ENCODE peak calls at places on chromosomes 4 and X, in five cellular contexts. M, X, B, V and Z are unnamed samples.

GRCh38 chrX:85037114-85037513 is 33.4 kb downstream of the APOOL start:
- DNase-seq in X (no peak), M (no peak), B (no peak), V (no peak), Z (no peak)

GRCh38 chr4:160319868-160320260 is 1217.0 kb downstream of the RAPGEF2 start:
- DNase-seq in M (no peak), V (no peak), X (no peak), B (no peak), Z (no peak)

GRCh38 chrX:74923942-74924448 is 1.3 kb downstream of the NEXMIF start:
- DNase-seq in X (no peak), B (no peak), M (no peak), V (no peak), Z (peak)

GRCh38 chrX:100090931-100091330 is 319.1 kb downstream of the PCDH19 start:
- DNase-seq in M (no peak), X (no peak), B (peak), V (no peak), Z (no peak)

GRCh38 chr4:10437735-10438134 is 19.5 kb downstream of the ZNF518B start:
- DNase-seq in B (no peak), V (no peak), X (no peak), M (no peak), Z (no peak)

GRCh38 chr4:148288448-148288847 is 153.8 kb downstream of the NR3C2 start:
- DNase-seq in M (no peak), X (no peak), B (no peak), V (no peak), Z (no peak)

GRCh38 chrX:65578346-65578745 is 43.8 kb upstream of the LAS1L start:
- DNase-seq in B (no peak), V (no peak), X (no peak), M (no peak), Z (no peak)

GRCh38 chr4:87032884-87033533 is 98.2 kb downstream of the AFF1 start:
- DNase-seq in V (no peak), B (peak), M (no peak), X (no peak), Z (peak)

GRCh38 chr4:38242110-38242509 is 281.9 kb downstream of the PTTG2 start:
- DNase-seq in M (no peak), V (no peak), B (no peak), X (no peak), Z (no peak)

GRCh38 chr4:153577053-153577452 is 107.0 kb upstream of the TLR2 start:
- DNase-seq in V (no peak), X (no peak), B (no peak), M (no peak), Z (no peak)

GRCh38 chr4:6277935-6278800 is 8.5 kb downstream of the WFS1 start:
- DNase-seq in V (no peak), B (peak), M (no peak), X (no peak), Z (no peak)

GRCh38 chr4:6280365-6280996 is 10.8 kb downstream of the WFS1 start:
- DNase-seq in M (no peak), X (no peak), V (no peak), B (no peak), Z (no peak)

GRCh38 chr4:6278801-6279197 is 9.1 kb downstream of the WFS1 start:
- DNase-seq in B (peak), X (no peak), V (peak), M (no peak), Z (no peak)

GRCh38 chr4:6281436-6282144 is 11.9 kb downstream of the WFS1 start:
- DNase-seq in X (no peak), B (no peak), V (peak), M (no peak), Z (no peak)

GRCh38 chr4:6279582-6280289 is 10.1 kb downstream of the WFS1 start:
- DNase-seq in V (no peak), M (no peak), B (no peak), X (no peak), Z (no peak)
- H3K27ac ChIP-seq in V (peak), M (no peak), B (no peak), X (no peak), Z (no peak)

GRCh38 chr4:22850630-22851029 is 157.9 kb downstream of the GBA3 start:
- DNase-seq in V (no peak), M (no peak), B (no peak), X (no peak), Z (no peak)
- H3K27ac ChIP-seq in V (no peak), M (no peak), B (no peak), X (no peak), Z (no peak)

DNA sequence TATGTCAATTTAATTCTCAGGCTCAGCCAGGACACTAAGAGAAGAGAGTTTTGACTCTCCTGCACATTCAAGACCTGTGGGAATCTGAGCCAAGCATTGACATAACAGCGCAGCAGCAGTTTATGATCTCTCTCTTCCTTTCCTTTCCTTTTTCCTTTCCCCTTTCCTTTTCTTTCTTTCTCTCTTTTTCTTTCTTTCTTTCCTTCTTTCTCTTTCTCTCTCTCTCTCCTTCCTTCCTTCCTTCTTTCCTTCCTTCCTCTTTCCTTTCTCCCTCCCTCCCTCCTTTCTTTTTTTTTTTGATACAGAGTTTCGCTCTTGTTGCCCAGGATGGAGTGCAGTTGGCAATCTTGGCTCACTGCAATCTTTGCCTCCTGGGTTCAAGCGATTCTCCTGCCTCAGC is 21.6 kb downstream of the SAT1 start:
- DNase-seq in V (no peak), B (no peak), M (no peak), X (no peak), Z (no peak)
- H3K27ac ChIP-seq in V (peak), B (no peak), M (peak), X (no peak), Z (no peak)

GRCh38 chr4:118774321-118774720 is 61.6 kb downstream of the SEC24D start:
- DNase-seq in V (no peak), X (no peak), M (no peak), B (no peak), Z (no peak)
- H3K27ac ChIP-seq in V (no peak), X (no peak), M (no peak), B (no peak), Z (no peak)